ENCODE peak calls at places on chromosomes 1 and 21, in four cellular contexts. One of them, this sample, is unnamed.

GRCh38 chr1:21749859-21750468 is 33.0 kb downstream of the USP48 start:
- DNase-seq in ovary: no peak
- DNase-seq in PC-9: no peak
- DNase-seq in neural crest cell: no peak
- DNase-seq in this sample: no peak

GRCh38 chr1:205920861-205921558 is 22.2 kb downstream of the SLC26A9 start:
- DNase-seq in PC-9: no peak
- DNase-seq in ovary: no peak
- DNase-seq in neural crest cell: no peak
- DNase-seq in this sample: no peak

GRCh38 chr1:202009326-202010031 is 908 bp upstream of the ELF3 start:
- DNase-seq in PC-9: peak
- DNase-seq in neural crest cell: peak
- DNase-seq in ovary: peak
- DNase-seq in this sample: peak

GRCh38 chr1:234607091-234608025 is 2.6 kb downstream of the IRF2BP2 start:
- DNase-seq in ovary: peak
- DNase-seq in neural crest cell: no peak
- DNase-seq in PC-9: peak
- DNase-seq in this sample: peak

GRCh38 chr21:36194024-36194423 is 37.4 kb downstream of the DOP1B start:
- DNase-seq in PC-9: no peak
- DNase-seq in ovary: no peak
- DNase-seq in neural crest cell: no peak
- DNase-seq in this sample: no peak

GRCh38 chr1:89949991-89950624 is 44.8 kb upstream of the ZNF326 start:
- DNase-seq in PC-9: no peak
- DNase-seq in ovary: no peak
- DNase-seq in neural crest cell: no peak
- DNase-seq in this sample: no peak

GRCh38 chr21:44958471-44959191 is 18.8 kb downstream of the SLX9 start:
- DNase-seq in PC-9: no peak
- DNase-seq in neural crest cell: peak
- DNase-seq in ovary: peak
- DNase-seq in this sample: peak

GRCh38 chr1:150151291-150152181 is 1.8 kb downstream of the PLEKHO1 start:
- DNase-seq in neural crest cell: no peak
- DNase-seq in ovary: no peak
- DNase-seq in PC-9: no peak
- DNase-seq in this sample: peak

GRCh38 chr1:156873659-156874058 is 13.0 kb downstream of the NTRK1 start:
- DNase-seq in PC-9: no peak
- DNase-seq in neural crest cell: no peak
- DNase-seq in ovary: no peak
- DNase-seq in this sample: no peak

GRCh38 chr21:41477641-41478318 is 30.2 kb downstream of the TMPRSS2 start:
- DNase-seq in neural crest cell: peak
- DNase-seq in ovary: no peak
- DNase-seq in PC-9: peak
- DNase-seq in this sample: no peak

GRCh38 chr1:36151845-36152203 is 2.5 kb upstream of the TRAPPC3 start:
- DNase-seq in neural crest cell: no peak
- DNase-seq in PC-9: no peak
- DNase-seq in ovary: no peak
- DNase-seq in this sample: no peak

GRCh38 chr1:116682641-116683221 is 15.2 kb upstream of the IGSF3 start:
- DNase-seq in PC-9: no peak
- DNase-seq in neural crest cell: no peak
- DNase-seq in ovary: no peak
- DNase-seq in this sample: no peak

GRCh38 chr1:165169028-165169427 is 187.5 kb downstream of the LMX1A start:
- DNase-seq in ovary: no peak
- DNase-seq in neural crest cell: no peak
- DNase-seq in PC-9: peak
- DNase-seq in this sample: no peak

GRCh38 chr1:164794310-164794709 is 235.3 kb downstream of the PBX1 start:
- DNase-seq in neural crest cell: no peak
- DNase-seq in PC-9: peak
- DNase-seq in ovary: no peak
- DNase-seq in this sample: peak

GRCh38 chr1:156726549-156727226 is 1.6 kb upstream of the METTL25B start:
- DNase-seq in PC-9: peak
- DNase-seq in neural crest cell: peak
- DNase-seq in ovary: no peak
- DNase-seq in this sample: peak

GRCh38 chr1:5973771-5974170 is 18.5 kb downstream of the NPHP4 start:
- DNase-seq in ovary: peak
- DNase-seq in neural crest cell: no peak
- DNase-seq in PC-9: no peak
- DNase-seq in this sample: no peak

GRCh38 chr1:107546571-107546970 is 405.7 kb downstream of the NTNG1 start:
- DNase-seq in neural crest cell: no peak
- DNase-seq in ovary: no peak
- DNase-seq in PC-9: no peak
- DNase-seq in this sample: no peak

GRCh38 chr1:202597090-202597761 is 113.0 kb downstream of the SYT2 start:
- DNase-seq in ovary: no peak
- DNase-seq in PC-9: no peak
- DNase-seq in neural crest cell: no peak
- DNase-seq in this sample: no peak

GRCh38 chr1:32060914-32061313 is 11.8 kb upstream of the TMEM39B start:
- DNase-seq in neural crest cell: no peak
- DNase-seq in PC-9: no peak
- DNase-seq in ovary: no peak
- DNase-seq in this sample: no peak

GRCh38 chr1:67746299-67746698 is 61.3 kb downstream of the GADD45A start:
- DNase-seq in ovary: peak
- DNase-seq in neural crest cell: no peak
- DNase-seq in PC-9: no peak
- DNase-seq in this sample: no peak

GRCh38 chr21:41483415-41483814 is 24.5 kb downstream of the TMPRSS2 start:
- DNase-seq in neural crest cell: no peak
- DNase-seq in PC-9: no peak
- DNase-seq in ovary: no peak
- DNase-seq in this sample: no peak

GRCh38 chr1:53518775-53519174 is 59.6 kb downstream of the DMRTB1 start:
- DNase-seq in neural crest cell: no peak
- DNase-seq in ovary: no peak
- DNase-seq in PC-9: no peak
- DNase-seq in this sample: no peak

GRCh38 chr1:169111472-169111871 is 5.0 kb downstream of the ATP1B1 start:
- DNase-seq in ovary: no peak
- DNase-seq in PC-9: no peak
- DNase-seq in neural crest cell: no peak
- DNase-seq in this sample: no peak
- TF ChIP-seq CTCF in ovary: no peak
- TF ChIP-seq CTCF in PC-9: no peak
- TF ChIP-seq CTCF in neural crest cell: no peak
- TF ChIP-seq CTCF in this sample: no peak

GRCh38 chr1:240967070-240967724 is 355.2 kb upstream of the GREM2 start:
- DNase-seq in PC-9: no peak
- DNase-seq in neural crest cell: no peak
- DNase-seq in ovary: no peak
- DNase-seq in this sample: peak
- TF ChIP-seq CTCF in PC-9: no peak
- TF ChIP-seq CTCF in neural crest cell: peak
- TF ChIP-seq CTCF in ovary: no peak
- TF ChIP-seq CTCF in this sample: peak

GRCh38 chr21:25507522-25507921 is 99.8 kb downstream of the MRPL39 start:
- DNase-seq in neural crest cell: no peak
- DNase-seq in PC-9: no peak
- DNase-seq in ovary: no peak
- DNase-seq in this sample: peak
- TF ChIP-seq CTCF in neural crest cell: no peak
- TF ChIP-seq CTCF in PC-9: no peak
- TF ChIP-seq CTCF in ovary: no peak
- TF ChIP-seq CTCF in this sample: peak

GRCh38 chr1:168065511-168065910 is 71.2 kb downstream of the GPR161 start:
- DNase-seq in PC-9: no peak
- DNase-seq in ovary: no peak
- DNase-seq in neural crest cell: no peak
- DNase-seq in this sample: no peak

GRCh38 chr1:168064216-168064615 is 72.5 kb downstream of the GPR161 start:
- DNase-seq in ovary: no peak
- DNase-seq in neural crest cell: no peak
- DNase-seq in PC-9: no peak
- DNase-seq in this sample: no peak

GRCh38 chr1:168069384-168069783 is 67.3 kb downstream of the GPR161 start:
- DNase-seq in PC-9: no peak
- DNase-seq in ovary: no peak
- DNase-seq in neural crest cell: no peak
- DNase-seq in this sample: no peak
- TF ChIP-seq CTCF in PC-9: no peak
- TF ChIP-seq CTCF in ovary: no peak
- TF ChIP-seq CTCF in neural crest cell: no peak
- TF ChIP-seq CTCF in this sample: no peak

GRCh38 chr1:87334351-87335174 is 5.9 kb downstream of the LMO4 start:
- DNase-seq in ovary: peak
- DNase-seq in neural crest cell: peak
- DNase-seq in PC-9: no peak
- DNase-seq in this sample: peak
- TF ChIP-seq CTCF in ovary: no peak
- TF ChIP-seq CTCF in neural crest cell: peak
- TF ChIP-seq CTCF in PC-9: no peak
- TF ChIP-seq CTCF in this sample: peak

DNA sequence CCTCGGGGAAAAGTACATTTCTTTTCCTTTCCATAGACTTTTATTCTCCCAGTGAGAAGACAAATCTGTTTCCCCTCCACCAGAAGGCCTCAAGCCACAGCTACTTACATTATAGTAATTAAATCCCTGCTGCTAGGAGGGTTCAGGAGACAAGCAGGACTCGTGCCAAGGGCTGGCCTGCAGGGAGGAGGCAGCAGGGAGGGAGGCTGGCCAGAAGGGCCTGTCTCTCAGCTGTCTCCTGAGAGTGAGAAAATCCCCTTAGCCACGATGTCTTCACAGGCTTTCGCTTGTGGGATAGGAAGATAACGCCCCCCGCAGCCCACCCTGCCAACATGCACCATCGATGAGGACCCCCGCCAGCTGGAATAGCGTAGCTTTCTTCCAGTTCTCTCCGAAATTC is 14.0 kb downstream of the KCNN3 start:
- DNase-seq in PC-9: peak
- DNase-seq in ovary: no peak
- DNase-seq in neural crest cell: no peak
- DNase-seq in this sample: no peak
- TF ChIP-seq CTCF in PC-9: no peak
- TF ChIP-seq CTCF in ovary: no peak
- TF ChIP-seq CTCF in neural crest cell: no peak
- TF ChIP-seq CTCF in this sample: no peak

GRCh38 chr1:154276797-154277196 is 4.4 kb downstream of the HAX1 start:
- DNase-seq in neural crest cell: no peak
- DNase-seq in PC-9: no peak
- DNase-seq in ovary: no peak
- DNase-seq in this sample: no peak
- TF ChIP-seq CTCF in neural crest cell: peak
- TF ChIP-seq CTCF in PC-9: peak
- TF ChIP-seq CTCF in ovary: no peak
- TF ChIP-seq CTCF in this sample: peak

This sample was measured in fibroblast of mammary gland.